ENCODE peak calls at places on chromosomes 16 and 17, in eight cellular contexts. U is RPMI7951, L is T-helper 2 cell, F is HEK293T, S is A549, M is mesothelial cell of epicardium, G is NCI-H2171, I is caudate nucleus. Z is an unnamed sample.

GRCh38 chr16:24826096-24826690 is 19.6 kb upstream of the SLC5A11 start:
- DNase-seq in S (no peak), M (no peak), L (no peak), G (no peak), I (no peak), U (no peak), F (no peak), Z (no peak)

GRCh38 chr17:69431835-69432234 is 17.3 kb downstream of the MAP2K6 start:
- DNase-seq in L (no peak), S (no peak), M (no peak), G (no peak), U (no peak), I (no peak), F (no peak), Z (no peak)

GRCh38 chr17:80855968-80856862 is 135.4 kb upstream of the CHMP6 start:
- DNase-seq in G (no peak), F (peak; percentile 30), S (peak; percentile 93), L (no peak), M (no peak), U (peak; percentile 98), I (no peak), Z (no peak)

GRCh38 chr16:15643453-15644305 is 725 bp upstream of the MARF1 start:
- DNase-seq in I (no peak), M (no peak), F (peak; percentile 46), G (peak; percentile 75), L (no peak), U (peak; percentile 63), S (peak; percentile 74), Z (no peak)

GRCh38 chr17:44971776-44972483 is 3.8 kb upstream of the C1QL1 start:
- DNase-seq in S (no peak), F (no peak), M (no peak), G (no peak), I (peak; percentile 17), U (peak; percentile 44), L (no peak), Z (no peak)

GRCh38 chr17:63113167-63113566 is 147.1 kb downstream of the TANC2 start:
- DNase-seq in G (no peak), L (no peak), M (no peak), U (peak; percentile 19), F (no peak), S (peak; percentile 22), I (no peak), Z (no peak)

GRCh38 chr17:50183439-50184001 is 17.7 kb downstream of the SGCA start:
- DNase-seq in F (no peak), U (no peak), I (no peak), S (no peak), G (no peak), L (no peak), M (no peak), Z (no peak)

GRCh38 chr16:85429776-85430522 is 183.2 kb upstream of the GSE1 start:
- DNase-seq in S (no peak), U (no peak), F (no peak), G (no peak), M (peak; percentile 3), I (no peak), L (no peak), Z (no peak)

GRCh38 chr17:61805399-61805798 is 57.9 kb downstream of the BRIP1 start:
- DNase-seq in M (no peak), S (no peak), I (no peak), U (peak; percentile 47), G (no peak), F (no peak), L (no peak), Z (no peak)

GRCh38 chr17:34076743-34077631 is 178.1 kb upstream of the CCL2 start:
- DNase-seq in F (no peak), I (peak; percentile 57), L (no peak), M (no peak), S (no peak), U (no peak), G (no peak), Z (no peak)

GRCh38 chr16:69320731-69321073 is 9.6 kb downstream of the VPS4A start:
- DNase-seq in U (no peak), M (no peak), F (no peak), I (no peak), S (no peak), L (no peak), G (no peak), Z (no peak)

GRCh38 chr16:67339453-67339852 is 12.8 kb downstream of the LRRC36 start:
- DNase-seq in I (no peak), M (no peak), F (no peak), U (peak; percentile 37), L (no peak), G (no peak), S (peak; percentile 45), Z (no peak)

GRCh38 chr17:76050226-76051070 is 21.9 kb downstream of the SRP68 start:
- DNase-seq in U (no peak), I (no peak), F (no peak), G (no peak), L (no peak), S (no peak), M (no peak), Z (no peak)

GRCh38 chr17:57607553-57608120 is 137.5 kb downstream of the CCDC182 start:
- DNase-seq in I (no peak), M (no peak), S (no peak), F (no peak), G (no peak), U (no peak), L (no peak), Z (no peak)

GRCh38 chr17:42399121-42399520 is 10.9 kb upstream of the STAT3 start:
- DNase-seq in L (no peak), S (no peak), M (no peak), G (peak; percentile 89), U (no peak), F (no peak), I (no peak), Z (no peak)

GRCh38 chr16:89094252-89094901 is 725 bp downstream of the ACSF3 start:
- DNase-seq in M (no peak), U (peak; percentile 40), G (no peak), L (no peak), I (no peak), S (no peak), F (peak; percentile 29), Z (no peak)

GRCh38 chr17:32111141-32111771 is 31.0 kb upstream of the RHOT1 start:
- DNase-seq in L (no peak), S (peak; percentile 68), F (peak; percentile 21), I (no peak), G (peak; percentile 67), M (peak; percentile 65), U (peak; percentile 68), Z (no peak)

GRCh38 chr16:55734665-55735064 is 78.9 kb downstream of the SLC6A2 start:
- DNase-seq in M (no peak), F (no peak), L (no peak), G (no peak), U (peak; percentile 10), S (peak; percentile 13), I (no peak), Z (peak; percentile 14)

GRCh38 chr16:1884155-1884760 is 12.3 kb upstream of the MEIOB start:
- DNase-seq in U (peak; percentile 36), L (no peak), M (no peak), F (peak; percentile 59), S (peak; percentile 71), G (no peak), I (no peak), Z (no peak)

GRCh38 chr16:1046271-1046955 is 26.1 kb upstream of the SSTR5 start:
- DNase-seq in M (no peak), L (no peak), G (no peak), S (no peak), I (peak; percentile 77), F (no peak), U (no peak), Z (no peak)

GRCh38 chr17:58303981-58304734 is 23.4 kb upstream of the MPO start:
- DNase-seq in F (peak; percentile 92), U (peak; percentile 37), I (no peak), M (no peak), L (no peak), G (peak; percentile 95), S (peak; percentile 63), Z (peak; percentile 58)

GRCh38 chr17:44069974-44070454 is 521 bp upstream of the G6PC3 start:
- DNase-seq in M (no peak), F (no peak), U (no peak), L (no peak), S (peak; percentile 67), I (peak; percentile 17), G (no peak), Z (no peak)

GRCh38 chr17:20173091-20173490 is 163.9 kb downstream of the SPECC1 start:
- DNase-seq in S (no peak), M (no peak), U (peak; percentile 23), F (no peak), I (no peak), L (no peak), G (no peak), Z (no peak)

GRCh38 chr16:70160388-70160787 is 13.2 kb upstream of the CLEC18C start:
- DNase-seq in S (no peak), M (no peak), I (no peak), G (no peak), U (no peak), F (no peak), L (no peak), Z (no peak)

GRCh38 chr16:88339926-88340754 is 42.6 kb upstream of the ZNF469 start:
- DNase-seq in L (no peak), M (no peak), F (no peak), G (peak; percentile 76), U (no peak), I (no peak), S (no peak), Z (no peak)

GRCh38 chr16:81101702-81102101 is 5.5 kb upstream of the GCSH start:
- DNase-seq in G (no peak), I (no peak), M (no peak), L (no peak), U (no peak), F (no peak), S (no peak), Z (no peak)

GRCh38 chr16:73713817-73714495 is 582.7 kb upstream of the PSMD7 start:
- DNase-seq in F (peak; percentile 51), L (no peak), M (no peak), U (peak; percentile 47), I (peak; percentile 17), G (no peak), S (peak; percentile 29), Z (no peak)

GRCh38 chr16:20904507-20905079 is 4.0 kb downstream of the LYRM1 start:
- DNase-seq in L (no peak), M (no peak), U (peak; percentile 80), S (no peak), G (no peak), F (no peak), I (no peak), Z (no peak)

GRCh38 chr16:79599837-79600635 is 501 bp downstream of the MAF start:
- DNase-seq in F (no peak), I (peak; percentile 76), U (peak; percentile 46), S (peak; percentile 49), L (peak; percentile 28), M (peak; percentile 51), G (peak; percentile 40), Z (peak; percentile 79)

GRCh38 chr17:43014020-43014615 is 7.5 kb downstream of the IFI35 start:
- DNase-seq in F (no peak), U (no peak), I (no peak), G (no peak), M (no peak), L (no peak), S (no peak), Z (no peak)

GRCh38 chr16:66523861-66524354 is 26.0 kb downstream of the TK2 start:
- DNase-seq in I (no peak), F (no peak), G (no peak), L (no peak), U (peak; percentile 80), S (no peak), M (no peak), Z (no peak)

GRCh38 chr17:43468746-43469544 is 14.8 kb upstream of the DHX8 start:
- DNase-seq in G (peak; percentile 4), I (no peak), S (peak; percentile 73), U (peak; percentile 97), F (no peak), L (no peak), M (no peak), Z (no peak)

GRCh38 chr17:62781826-62782225 is 26.3 kb downstream of the MARCHF10 start:
- DNase-seq in F (no peak), S (peak; percentile 69), L (no peak), G (no peak), M (no peak), U (no peak), I (no peak), Z (no peak)

GRCh38 chr17:14790518-14790917 is 474.6 kb downstream of the PMP22 start:
- DNase-seq in U (no peak), L (no peak), G (no peak), I (no peak), F (no peak), S (no peak), M (no peak), Z (no peak)